ENCODE peak calls at places on chromosomes 3 and 15, in nine cellular contexts. V, J, Q, A, W, G, D, M and T are unnamed samples.

GRCh38 chr15:88785217-88785616 is 18.0 kb upstream of the ACAN start:
- DNase-seq in G (no peak), W (no peak), A (no peak), Q (no peak), D (no peak), M (no peak), V (no peak), J (no peak), T (no peak)

GRCh38 chr3:70631716-70632307 is 319.4 kb upstream of the MDFIC2 start:
- DNase-seq in V (no peak), M (no peak), Q (no peak), J (no peak), D (no peak), A (no peak), W (no peak), G (no peak), T (no peak)

GRCh38 chr3:139916271-139916670 is 18.7 kb upstream of the CLSTN2 start:
- DNase-seq in J (no peak), A (no peak), D (no peak), Q (no peak), V (no peak), G (no peak), W (no peak), M (no peak), T (no peak)

GRCh38 chr3:189898559-189899153 is 222.0 kb downstream of the P3H2 start:
- DNase-seq in Q (no peak), M (no peak), D (no peak), J (no peak), W (no peak), A (no peak), G (no peak), V (no peak), T (no peak)

GRCh38 chr3:163547045-163547692 is 1531.1 kb downstream of the SI start:
- DNase-seq in W (no peak), J (no peak), Q (no peak), G (no peak), D (no peak), A (no peak), V (no peak), M (no peak), T (no peak)

GRCh38 chr15:61155741-61156700 is 73.1 kb downstream of the RORA start:
- DNase-seq in W (peak), D (no peak), G (no peak), V (no peak), M (peak), Q (no peak), J (peak), A (no peak), T (no peak)

GRCh38 chr3:64161481-64161952 is 63.7 kb downstream of the PRICKLE2 start:
- DNase-seq in D (no peak), M (no peak), J (no peak), V (no peak), W (no peak), G (no peak), A (no peak), Q (no peak), T (no peak)

GRCh38 chr3:189298469-189299375 is 127.0 kb downstream of the TPRG1 start:
- DNase-seq in W (no peak), V (no peak), M (no peak), G (no peak), J (no peak), Q (no peak), A (no peak), D (no peak), T (no peak)

GRCh38 chr15:94576889-94577533 is 345.6 kb downstream of the MCTP2 start:
- DNase-seq in A (no peak), G (no peak), W (peak), Q (peak), D (no peak), J (peak), M (no peak), V (no peak), T (peak)

GRCh38 chr3:49903451-49904424 is at the start of gene MST1R:
- DNase-seq in M (peak), V (peak), D (peak), A (peak), W (peak), G (peak), Q (peak), J (peak), T (no peak)

GRCh38 chr3:126567696-126568438 is 9.1 kb upstream of the C3orf22 start:
- DNase-seq in A (no peak), Q (no peak), D (no peak), G (no peak), J (no peak), W (no peak), V (no peak), M (no peak), T (no peak)

GRCh38 chr15:68743256-68743655 is 77.4 kb downstream of the ANP32A start:
- DNase-seq in Q (no peak), A (no peak), M (no peak), D (no peak), V (no peak), J (no peak), W (no peak), G (no peak), T (no peak)

GRCh38 chr3:49501258-49501609 is 31.2 kb downstream of the DAG1 start:
- DNase-seq in J (no peak), V (no peak), W (no peak), D (no peak), M (no peak), Q (no peak), G (no peak), A (no peak), T (no peak)

GRCh38 chr15:63509933-63510547 is 5.6 kb downstream of the USP3 start:
- DNase-seq in J (no peak), W (no peak), A (no peak), M (no peak), D (no peak), Q (no peak), G (no peak), V (no peak), T (no peak)

GRCh38 chr15:100770781-100771584 is 108.6 kb upstream of the ALDH1A3 start:
- DNase-seq in Q (no peak), J (no peak), W (no peak), A (no peak), V (no peak), D (peak), G (no peak), M (no peak), T (no peak)

GRCh38 chr15:26889298-26889898 is 22.5 kb downstream of the GABRA5 start:
- DNase-seq in J (peak), G (peak), M (no peak), W (peak), D (no peak), Q (peak), V (no peak), A (no peak), T (peak)

GRCh38 chr3:126402666-126403302 is 8.1 kb downstream of the CFAP100 start:
- DNase-seq in G (no peak), V (no peak), J (no peak), Q (no peak), A (no peak), M (no peak), W (no peak), D (peak), T (no peak)

GRCh38 chr15:86813892-86814291 is 734.2 kb downstream of the AGBL1 start:
- DNase-seq in J (no peak), Q (no peak), W (no peak), G (no peak), A (no peak), D (no peak), M (no peak), V (no peak), T (no peak)

GRCh38 chr3:69776289-69776688 is 37.0 kb downstream of the MITF start:
- DNase-seq in V (no peak), M (no peak), W (no peak), Q (no peak), D (no peak), G (no peak), J (no peak), A (no peak), T (no peak)

DNA sequence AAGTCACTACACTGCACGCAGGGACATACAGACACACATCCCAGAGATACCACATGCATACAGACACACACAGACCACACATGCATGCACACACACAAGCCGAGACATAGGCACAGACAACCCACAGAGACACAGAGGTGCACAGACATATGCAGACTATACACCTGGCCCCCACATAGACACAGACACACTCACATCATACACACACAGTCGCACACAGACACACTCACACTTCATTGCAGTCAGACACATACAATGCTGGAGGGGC is 1.2 kb upstream of the MGLL start:
- DNase-seq in J (no peak), G (no peak), D (no peak), W (no peak), V (no peak), A (no peak), Q (no peak), M (no peak), T (no peak)
- H3K27ac ChIP-seq in J (no peak), G (no peak), D (no peak), W (peak), V (peak), A (no peak), Q (no peak), M (peak), T (no peak)

GRCh38 chr3:115004201-115005140 is 142.6 kb downstream of the ZBTB20 start:
- DNase-seq in D (no peak), J (no peak), Q (no peak), M (no peak), V (no peak), G (no peak), A (no peak), W (no peak), T (no peak)

GRCh38 chr3:114994554-114995341 is 152.3 kb downstream of the ZBTB20 start:
- DNase-seq in W (no peak), J (no peak), G (no peak), D (no peak), A (no peak), V (no peak), Q (no peak), M (no peak), T (no peak)

DNA sequence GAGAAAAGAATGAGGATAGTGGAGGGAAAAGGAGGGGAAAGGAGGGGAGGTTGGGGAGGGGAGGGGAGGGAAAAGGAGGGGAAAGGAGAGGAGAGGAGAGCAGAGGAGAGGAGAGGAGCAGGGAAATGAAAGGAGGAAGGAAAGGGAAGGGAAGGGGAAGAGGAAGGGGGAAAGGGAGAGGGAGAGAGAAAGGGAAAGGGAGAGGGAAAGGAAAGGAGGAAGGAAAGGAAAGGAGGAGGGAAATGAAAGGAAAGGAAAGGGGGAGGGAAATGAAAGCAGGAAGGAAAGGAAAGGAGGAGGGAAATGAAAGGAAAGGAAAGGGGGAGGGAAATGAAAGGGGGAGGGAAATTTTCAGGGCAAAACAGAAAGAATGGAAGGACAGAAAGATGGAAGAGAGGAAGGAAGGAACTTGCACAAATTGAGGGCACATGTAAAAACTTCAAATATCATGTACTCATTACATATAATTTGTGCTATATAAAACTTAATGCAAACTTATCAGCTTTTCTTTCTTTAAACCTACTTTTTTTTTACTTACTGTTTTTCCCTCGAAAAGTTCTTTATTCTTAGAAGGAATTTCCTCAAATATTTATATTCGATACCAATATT is 148.0 kb downstream of the ZBTB20 start:
- DNase-seq in J (no peak), M (no peak), G (no peak), D (no peak), W (no peak), V (no peak), A (no peak), Q (no peak), T (no peak)
- H3K27ac ChIP-seq in J (no peak), M (no peak), G (no peak), D (no peak), W (no peak), V (no peak), A (no peak), Q (no peak), T (no peak)

GRCh38 chr15:58731756-58732535 is 17.6 kb downstream of the ADAM10 start:
- DNase-seq in V (no peak), D (no peak), M (no peak), W (no peak), G (no peak), J (no peak), A (no peak), Q (no peak), T (no peak)
- H3K27ac ChIP-seq in V (peak), D (no peak), M (no peak), W (no peak), G (no peak), J (no peak), A (no peak), Q (peak), T (peak)

GRCh38 chr15:90483012-90483307 is 46.8 kb upstream of the CRTC3 start:
- DNase-seq in Q (no peak), M (no peak), W (no peak), J (no peak), G (no peak), V (no peak), A (no peak), D (no peak), T (no peak)

GRCh38 chr15:90483640-90484039 is 46.1 kb upstream of the CRTC3 start:
- DNase-seq in G (no peak), A (no peak), M (no peak), Q (no peak), J (no peak), W (no peak), D (no peak), V (no peak), T (no peak)

GRCh38 chr15:90479656-90480055 is 50.1 kb upstream of the CRTC3 start:
- DNase-seq in G (no peak), M (no peak), J (peak), Q (no peak), V (no peak), W (no peak), D (no peak), A (no peak), T (no peak)

GRCh38 chr15:90481023-90481422 is 48.7 kb upstream of the CRTC3 start:
- DNase-seq in M (no peak), A (peak), D (no peak), Q (no peak), G (peak), V (no peak), W (no peak), J (no peak), T (no peak)

DNA sequence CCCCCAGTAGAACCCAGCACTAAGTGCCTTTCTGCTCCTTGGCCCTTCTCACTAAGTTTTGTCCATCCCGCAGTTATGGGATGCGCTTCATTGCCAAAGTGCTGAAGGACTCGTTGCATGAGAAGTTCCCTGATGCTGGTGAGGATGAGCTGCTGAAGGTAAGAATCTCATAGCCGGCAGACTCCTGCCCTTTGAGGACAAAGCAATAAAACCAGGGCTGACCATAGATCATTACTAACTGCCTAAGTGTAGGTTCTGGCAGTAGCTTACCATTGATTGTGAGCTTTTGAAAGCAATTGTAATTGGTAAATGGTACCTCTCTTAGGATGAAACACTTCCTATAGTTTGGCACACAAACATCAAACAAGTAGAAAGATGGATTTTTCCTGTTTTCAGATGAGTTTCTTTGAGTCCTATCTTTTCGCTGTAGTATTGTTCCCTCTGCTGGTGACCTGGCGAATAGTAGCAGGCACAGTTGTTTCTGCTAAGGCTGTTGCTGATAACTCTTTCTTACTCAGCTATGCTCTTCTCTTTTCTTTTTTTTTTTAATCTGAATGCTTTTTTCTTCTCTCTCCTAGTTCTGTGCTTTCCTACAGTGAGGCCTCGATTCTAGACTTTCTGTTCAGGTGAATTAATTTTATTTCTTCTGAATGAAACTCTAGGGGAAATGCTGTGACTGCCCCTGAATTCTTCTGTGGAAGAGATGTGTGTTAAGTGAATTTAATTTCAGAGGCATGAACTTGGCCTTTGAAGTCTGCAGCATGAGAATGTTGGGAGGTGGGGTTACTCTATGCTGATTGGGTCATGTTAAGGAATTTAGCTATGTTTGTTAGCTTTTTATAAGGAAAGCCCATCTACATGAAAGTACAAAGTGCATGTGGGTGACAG is 47.4 kb upstream of the CRTC3 start:
- DNase-seq in J (peak), D (no peak), V (no peak), A (peak), G (peak), W (peak), Q (peak), M (no peak), T (peak)
- H3K27ac ChIP-seq in J (no peak), D (no peak), V (no peak), A (no peak), G (no peak), W (no peak), Q (no peak), M (no peak), T (peak)

DNA sequence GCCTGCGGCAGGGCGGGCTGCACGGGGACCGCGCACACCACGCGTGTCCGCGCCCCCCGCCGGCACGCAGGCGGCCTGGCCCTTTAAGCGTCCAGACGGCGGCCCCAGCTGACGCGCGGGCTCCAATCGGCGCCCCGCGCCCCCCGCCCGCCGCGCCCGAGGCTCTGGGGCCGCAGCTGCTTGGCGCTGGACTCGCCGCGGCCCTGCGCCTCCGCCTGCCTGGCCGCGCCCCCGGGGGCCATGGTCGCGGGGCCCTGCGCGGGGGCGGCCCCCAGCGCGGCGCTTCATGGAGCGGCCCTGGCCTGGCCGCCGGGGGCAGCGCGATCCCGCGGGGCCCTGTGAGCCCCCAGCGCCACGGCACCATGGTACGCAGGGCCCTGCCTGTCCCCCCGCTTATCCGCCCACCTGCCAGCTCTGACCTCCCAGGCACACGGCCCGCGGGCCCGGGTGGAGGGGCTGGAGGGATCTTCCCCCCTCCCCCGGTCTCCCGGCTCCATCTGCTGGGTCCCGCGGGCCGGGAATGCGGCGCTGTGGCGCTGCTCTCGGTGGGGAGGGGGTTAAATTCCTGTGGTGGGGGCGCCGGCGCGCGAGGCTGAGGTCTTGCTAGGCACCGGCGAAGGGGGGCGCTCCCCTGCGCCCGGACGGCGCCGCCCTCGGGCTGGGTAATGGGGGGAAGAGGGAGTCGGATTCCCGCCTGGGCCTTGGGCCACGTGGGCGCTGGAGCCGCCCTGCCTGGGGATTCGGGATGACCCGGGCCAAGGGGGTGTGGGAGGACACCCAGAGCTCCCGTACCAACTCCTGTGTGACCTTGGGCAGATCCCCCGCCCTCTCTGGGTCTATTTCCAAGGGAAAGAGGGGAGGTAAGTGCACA is 1.1 kb downstream of the ZBTB47 start:
- DNase-seq in M (peak), D (peak), A (no peak), W (peak), G (no peak), J (peak), Q (peak), V (no peak), T (peak)
- H3K27ac ChIP-seq in M (peak), D (peak), A (peak), W (peak), G (no peak), J (peak), Q (no peak), V (peak), T (peak)

GRCh38 chr3:9698293-9698692 is 5.3 kb upstream of the CPNE9 start:
- DNase-seq in V (no peak), Q (no peak), J (no peak), D (peak), M (no peak), G (no peak), W (no peak), A (no peak), T (no peak)
- H3K27ac ChIP-seq in V (no peak), Q (no peak), J (no peak), D (no peak), M (no peak), G (no peak), W (no peak), A (no peak), T (no peak)

GRCh38 chr3:144708437-144708836 is 736.8 kb downstream of the DIPK2A start:
- DNase-seq in J (no peak), V (no peak), A (no peak), D (no peak), W (no peak), G (no peak), Q (no peak), M (no peak), T (no peak)
- H3K27ac ChIP-seq in J (no peak), V (no peak), A (no peak), D (no peak), W (no peak), G (no peak), Q (no peak), M (no peak), T (no peak)

DNA sequence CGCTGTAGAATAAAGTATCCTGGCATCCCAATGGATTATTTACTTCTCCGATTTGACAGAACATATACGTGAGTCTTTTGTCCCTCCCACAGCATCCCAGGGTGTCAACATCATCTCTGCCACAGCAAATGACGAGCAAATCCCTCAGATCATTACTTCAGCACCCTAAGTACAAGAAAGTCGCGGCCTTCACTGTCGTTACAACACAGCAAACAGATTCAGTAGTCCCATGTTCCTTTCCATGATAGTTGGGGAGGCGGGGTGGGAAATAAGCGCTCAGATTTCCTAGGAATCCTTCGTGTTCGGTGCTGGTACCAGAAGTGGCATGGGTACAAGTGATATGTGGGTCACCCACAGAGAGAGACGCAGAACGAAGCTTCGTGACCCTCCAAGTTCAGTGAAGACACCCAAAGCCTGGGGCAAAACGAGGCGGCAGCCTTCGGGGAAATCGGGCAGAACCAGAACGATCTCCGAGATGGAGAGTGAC is 741 bp downstream of the TTBK2 start:
- DNase-seq in G (no peak), A (no peak), J (peak), M (no peak), W (no peak), V (no peak), Q (no peak), D (no peak), T (no peak)
- H3K27ac ChIP-seq in G (peak), A (peak), J (peak), M (peak), W (peak), V (peak), Q (no peak), D (peak), T (peak)